ENCODE peak calls at places on chromosomes 3 and 15, in nine cellular contexts. J is NCI-H1105; K is naive thymus-derived CD8-positive, alpha-beta T cell; S is IMR-90; P is activated CD8-positive, alpha-beta memory T cell treated with anti-CD3 and anti-CD28 coated beads, Interleukin-2, amount 50 U/mL, for 48 hours; N is tibial artery; R is NCI-H2081; L is MCF 10A; C is type B pancreatic cell. U is an unnamed sample.

GRCh38 chr3:172461530-172462138 is 13.4 kb upstream of the GHSR start:
- DNase-seq in J (no peak), K (no peak), S (peak), P (no peak), N (no peak), R (no peak), L (peak), C (no peak), U (peak)

GRCh38 chr15:81573098-81573746 is 199.2 kb upstream of the TMC3 start:
- DNase-seq in J (no peak), K (no peak), S (no peak), P (no peak), N (no peak), R (no peak), L (no peak), C (no peak), U (peak)

GRCh38 chr15:64767203-64767602 is 8.2 kb downstream of the RBPMS2 start:
- DNase-seq in J (no peak), K (no peak), S (no peak), P (no peak), N (no peak), R (no peak), L (no peak), C (no peak), U (no peak)

GRCh38 chr3:113516115-113516505 is 1.2 kb upstream of the SPICE1 start:
- DNase-seq in J (no peak), K (no peak), S (no peak), P (no peak), N (no peak), R (no peak), L (no peak), C (no peak), U (peak)

GRCh38 chr3:74631341-74631740 is 16.9 kb upstream of the CNTN3 start:
- DNase-seq in J (no peak), K (no peak), S (peak), P (no peak), N (no peak), R (no peak), L (no peak), C (no peak), U (no peak)

GRCh38 chr3:156150434-156151066 is 30.2 kb downstream of the KCNAB1 start:
- DNase-seq in J (peak), K (peak), S (peak), P (no peak), N (peak), R (peak), L (peak), C (no peak), U (peak)

GRCh38 chr15:96346409-96346808 is 15.9 kb downstream of the NR2F2 start:
- DNase-seq in J (peak), K (no peak), S (no peak), P (no peak), N (no peak), R (no peak), L (no peak), C (no peak), U (no peak)

GRCh38 chr15:63331456-63331855 is 50.2 kb downstream of the CA12 start:
- DNase-seq in J (no peak), K (no peak), S (peak), P (no peak), N (no peak), R (no peak), L (peak), C (no peak), U (peak)

GRCh38 chr15:30008156-30008555 is 74.6 kb upstream of the GOLGA8J start:
- DNase-seq in J (no peak), K (no peak), S (no peak), P (no peak), N (no peak), R (no peak), L (no peak), C (no peak), U (no peak)

GRCh38 chr3:29758108-29759020 is 477.5 kb downstream of the RBMS3 start:
- DNase-seq in J (no peak), K (no peak), S (peak), P (no peak), N (no peak), R (no peak), L (peak), C (no peak), U (peak)

GRCh38 chr3:156751461-156752025 is 74.6 kb upstream of the LEKR1 start:
- DNase-seq in J (no peak), K (no peak), S (peak), P (no peak), N (peak), R (no peak), L (no peak), C (no peak), U (no peak)

GRCh38 chr3:27542469-27542868 is 58.3 kb upstream of the SLC4A7 start:
- DNase-seq in J (no peak), K (no peak), S (no peak), P (no peak), N (no peak), R (no peak), L (no peak), C (no peak), U (no peak)

GRCh38 chr15:32794973-32795372 is 77.2 kb downstream of the GREM1 start:
- DNase-seq in J (no peak), K (no peak), S (peak), P (no peak), N (no peak), R (no peak), L (peak), C (no peak), U (peak)

GRCh38 chr15:60804986-60805949 is 326.3 kb upstream of the ICE2 start:
- DNase-seq in J (no peak), K (no peak), S (peak), P (no peak), N (no peak), R (peak), L (peak), C (no peak), U (peak)

GRCh38 chr3:139129892-139130291 is 85.2 kb upstream of the PRR23C start:
- DNase-seq in J (no peak), K (no peak), S (no peak), P (no peak), N (no peak), R (no peak), L (no peak), C (no peak), U (no peak)

GRCh38 chr15:101068961-101069734 is 150.0 kb downstream of the LRRK1 start:
- DNase-seq in J (no peak), K (no peak), S (peak), P (no peak), N (no peak), R (no peak), L (peak), C (no peak), U (peak)

GRCh38 chr3:171781711-171782127 is 28.6 kb downstream of the PLD1 start:
- DNase-seq in J (no peak), K (no peak), S (peak), P (no peak), N (no peak), R (no peak), L (no peak), C (no peak), U (peak)

GRCh38 chr15:52379395-52380111 is 83.9 kb upstream of the MYO5C start:
- DNase-seq in J (no peak), K (no peak), S (no peak), P (no peak), N (no peak), R (no peak), L (no peak), C (no peak), U (no peak)